ENCODE peak calls at places on chromosomes 3 and 15, in six cellular contexts. One of them, this sample, is unnamed.

GRCh38 chr3:187878776-187879524 is 133.7 kb upstream of the BCL6 start:
- DNase-seq in activated effector memory CD4-positive, alpha-beta T cell treated with Interleukin-2 at 50 U/mL for 16 hours: no peak
- DNase-seq in stimulated activated CD4-positive, alpha-beta T cell treated with anti-CD3 and anti-CD28 coated beads, Interleukin-2, amount 100 ng/mL, for 48 hours: no peak
- DNase-seq in SK-MEL-5: no peak
- DNase-seq in Peyer's patch: no peak
- DNase-seq in activated T-cell treated with anti-CD3 and anti-CD28 coated beads, Interleukin-2, amount 50 U/mL, for 72 hours: no peak
- DNase-seq in this sample: no peak

GRCh38 chr3:48692551-48692950 is 6.8 kb upstream of the NCKIPSD start:
- DNase-seq in stimulated activated CD4-positive, alpha-beta T cell treated with anti-CD3 and anti-CD28 coated beads, Interleukin-2, amount 100 ng/mL, for 48 hours: no peak
- DNase-seq in activated T-cell treated with anti-CD3 and anti-CD28 coated beads, Interleukin-2, amount 50 U/mL, for 72 hours: no peak
- DNase-seq in activated effector memory CD4-positive, alpha-beta T cell treated with Interleukin-2 at 50 U/mL for 16 hours: no peak
- DNase-seq in Peyer's patch: no peak
- DNase-seq in SK-MEL-5: no peak
- DNase-seq in this sample: no peak

GRCh38 chr3:128573707-128574162 is 76.9 kb downstream of the RPN1 start:
- DNase-seq in activated effector memory CD4-positive, alpha-beta T cell treated with Interleukin-2 at 50 U/mL for 16 hours: no peak
- DNase-seq in activated T-cell treated with anti-CD3 and anti-CD28 coated beads, Interleukin-2, amount 50 U/mL, for 72 hours: no peak
- DNase-seq in Peyer's patch: no peak
- DNase-seq in stimulated activated CD4-positive, alpha-beta T cell treated with anti-CD3 and anti-CD28 coated beads, Interleukin-2, amount 100 ng/mL, for 48 hours: no peak
- DNase-seq in SK-MEL-5: no peak
- DNase-seq in this sample: no peak

GRCh38 chr3:123813876-123814275 is 70.3 kb downstream of the MYLK start:
- DNase-seq in activated T-cell treated with anti-CD3 and anti-CD28 coated beads, Interleukin-2, amount 50 U/mL, for 72 hours: no peak
- DNase-seq in stimulated activated CD4-positive, alpha-beta T cell treated with anti-CD3 and anti-CD28 coated beads, Interleukin-2, amount 100 ng/mL, for 48 hours: no peak
- DNase-seq in Peyer's patch: no peak
- DNase-seq in SK-MEL-5: no peak
- DNase-seq in activated effector memory CD4-positive, alpha-beta T cell treated with Interleukin-2 at 50 U/mL for 16 hours: no peak
- DNase-seq in this sample: no peak

GRCh38 chr15:100285641-100286295 is 56.0 kb downstream of the ADAMTS17 start:
- DNase-seq in activated T-cell treated with anti-CD3 and anti-CD28 coated beads, Interleukin-2, amount 50 U/mL, for 72 hours: no peak
- DNase-seq in stimulated activated CD4-positive, alpha-beta T cell treated with anti-CD3 and anti-CD28 coated beads, Interleukin-2, amount 100 ng/mL, for 48 hours: no peak
- DNase-seq in Peyer's patch: no peak
- DNase-seq in activated effector memory CD4-positive, alpha-beta T cell treated with Interleukin-2 at 50 U/mL for 16 hours: no peak
- DNase-seq in SK-MEL-5: no peak
- DNase-seq in this sample: no peak

GRCh38 chr3:16506451-16506850 is 7.0 kb downstream of the RFTN1 start:
- DNase-seq in activated effector memory CD4-positive, alpha-beta T cell treated with Interleukin-2 at 50 U/mL for 16 hours: no peak
- DNase-seq in Peyer's patch: no peak
- DNase-seq in stimulated activated CD4-positive, alpha-beta T cell treated with anti-CD3 and anti-CD28 coated beads, Interleukin-2, amount 100 ng/mL, for 48 hours: no peak
- DNase-seq in SK-MEL-5: no peak
- DNase-seq in activated T-cell treated with anti-CD3 and anti-CD28 coated beads, Interleukin-2, amount 50 U/mL, for 72 hours: no peak
- DNase-seq in this sample: no peak

GRCh38 chr15:33547876-33548275 is 237.1 kb downstream of the RYR3 start:
- DNase-seq in Peyer's patch: no peak
- DNase-seq in SK-MEL-5: peak; percentile 26
- DNase-seq in stimulated activated CD4-positive, alpha-beta T cell treated with anti-CD3 and anti-CD28 coated beads, Interleukin-2, amount 100 ng/mL, for 48 hours: no peak
- DNase-seq in activated T-cell treated with anti-CD3 and anti-CD28 coated beads, Interleukin-2, amount 50 U/mL, for 72 hours: no peak
- DNase-seq in activated effector memory CD4-positive, alpha-beta T cell treated with Interleukin-2 at 50 U/mL for 16 hours: no peak
- DNase-seq in this sample: peak; percentile 5

GRCh38 chr3:124296416-124296815 is 304.5 kb upstream of the ROPN1 start:
- DNase-seq in activated effector memory CD4-positive, alpha-beta T cell treated with Interleukin-2 at 50 U/mL for 16 hours: no peak
- DNase-seq in stimulated activated CD4-positive, alpha-beta T cell treated with anti-CD3 and anti-CD28 coated beads, Interleukin-2, amount 100 ng/mL, for 48 hours: no peak
- DNase-seq in SK-MEL-5: no peak
- DNase-seq in activated T-cell treated with anti-CD3 and anti-CD28 coated beads, Interleukin-2, amount 50 U/mL, for 72 hours: no peak
- DNase-seq in Peyer's patch: no peak
- DNase-seq in this sample: no peak

GRCh38 chr3:141625506-141625905 is 112.6 kb upstream of the RNF7 start:
- DNase-seq in stimulated activated CD4-positive, alpha-beta T cell treated with anti-CD3 and anti-CD28 coated beads, Interleukin-2, amount 100 ng/mL, for 48 hours: no peak
- DNase-seq in activated effector memory CD4-positive, alpha-beta T cell treated with Interleukin-2 at 50 U/mL for 16 hours: no peak
- DNase-seq in SK-MEL-5: no peak
- DNase-seq in Peyer's patch: no peak
- DNase-seq in activated T-cell treated with anti-CD3 and anti-CD28 coated beads, Interleukin-2, amount 50 U/mL, for 72 hours: no peak
- DNase-seq in this sample: no peak

GRCh38 chr3:194261581-194262063 is 89.5 kb downstream of the CPN2 start:
- DNase-seq in activated effector memory CD4-positive, alpha-beta T cell treated with Interleukin-2 at 50 U/mL for 16 hours: no peak
- DNase-seq in SK-MEL-5: no peak
- DNase-seq in Peyer's patch: no peak
- DNase-seq in stimulated activated CD4-positive, alpha-beta T cell treated with anti-CD3 and anti-CD28 coated beads, Interleukin-2, amount 100 ng/mL, for 48 hours: no peak
- DNase-seq in activated T-cell treated with anti-CD3 and anti-CD28 coated beads, Interleukin-2, amount 50 U/mL, for 72 hours: no peak
- DNase-seq in this sample: no peak

GRCh38 chr15:82737975-82738374 is 28.3 kb upstream of the AP3B2 start:
- DNase-seq in activated T-cell treated with anti-CD3 and anti-CD28 coated beads, Interleukin-2, amount 50 U/mL, for 72 hours: no peak
- DNase-seq in stimulated activated CD4-positive, alpha-beta T cell treated with anti-CD3 and anti-CD28 coated beads, Interleukin-2, amount 100 ng/mL, for 48 hours: no peak
- DNase-seq in SK-MEL-5: no peak
- DNase-seq in Peyer's patch: no peak
- DNase-seq in activated effector memory CD4-positive, alpha-beta T cell treated with Interleukin-2 at 50 U/mL for 16 hours: no peak
- DNase-seq in this sample: no peak

GRCh38 chr3:196192036-196193001 is 18.9 kb downstream of the ZDHHC19 start:
- DNase-seq in SK-MEL-5: no peak
- DNase-seq in stimulated activated CD4-positive, alpha-beta T cell treated with anti-CD3 and anti-CD28 coated beads, Interleukin-2, amount 100 ng/mL, for 48 hours: peak; percentile 19
- DNase-seq in activated T-cell treated with anti-CD3 and anti-CD28 coated beads, Interleukin-2, amount 50 U/mL, for 72 hours: peak; percentile 60
- DNase-seq in Peyer's patch: peak; percentile 68
- DNase-seq in activated effector memory CD4-positive, alpha-beta T cell treated with Interleukin-2 at 50 U/mL for 16 hours: peak; percentile 44
- DNase-seq in this sample: no peak

GRCh38 chr3:111667621-111668239 is 72.6 kb upstream of the ZBED2 start:
- DNase-seq in stimulated activated CD4-positive, alpha-beta T cell treated with anti-CD3 and anti-CD28 coated beads, Interleukin-2, amount 100 ng/mL, for 48 hours: peak; percentile 38
- DNase-seq in activated T-cell treated with anti-CD3 and anti-CD28 coated beads, Interleukin-2, amount 50 U/mL, for 72 hours: peak; percentile 73
- DNase-seq in activated effector memory CD4-positive, alpha-beta T cell treated with Interleukin-2 at 50 U/mL for 16 hours: peak; percentile 43
- DNase-seq in Peyer's patch: no peak
- DNase-seq in SK-MEL-5: no peak
- DNase-seq in this sample: no peak

GRCh38 chr3:124459678-124460077 is 270.6 kb upstream of the UMPS start:
- DNase-seq in activated T-cell treated with anti-CD3 and anti-CD28 coated beads, Interleukin-2, amount 50 U/mL, for 72 hours: no peak
- DNase-seq in SK-MEL-5: no peak
- DNase-seq in Peyer's patch: no peak
- DNase-seq in stimulated activated CD4-positive, alpha-beta T cell treated with anti-CD3 and anti-CD28 coated beads, Interleukin-2, amount 100 ng/mL, for 48 hours: no peak
- DNase-seq in activated effector memory CD4-positive, alpha-beta T cell treated with Interleukin-2 at 50 U/mL for 16 hours: no peak
- DNase-seq in this sample: no peak

This sample was measured in epithelial cell of prostate.